ENCODE peak calls at places on chromosomes 6 and 20, in eight cellular contexts. L is adipocyte, X is brain microvascular endothelial cell, I is cardiac muscle cell, H is mesendoderm, N is transverse colon, D is hepatocyte, R is adrenal gland. O is an unnamed sample.

GRCh38 chr6:119331676-119332286 is 17.8 kb downstream of the MAN1A1 start:
- DNase-seq in R (no peak), L (no peak), I (no peak), N (no peak), D (no peak), H (no peak), X (no peak), O (no peak)

GRCh38 chr6:5672581-5673011 is 334.1 kb downstream of the NRN1 start:
- DNase-seq in I (peak; percentile 77), R (peak; percentile 51), D (peak; percentile 34), X (peak; percentile 92), L (peak; percentile 89), H (peak; percentile 41), N (no peak), O (no peak)

GRCh38 chr6:168577496-168577895 is 136.5 kb downstream of the SMOC2 start:
- DNase-seq in I (no peak), R (no peak), N (no peak), H (no peak), X (no peak), D (no peak), L (no peak), O (no peak)

GRCh38 chr6:106533079-106533478 is 96.2 kb downstream of the RTN4IP1 start:
- DNase-seq in H (peak; percentile 49), R (no peak), X (no peak), L (no peak), N (no peak), D (no peak), I (no peak), O (no peak)

GRCh38 chr6:32785781-32786533 is 22.6 kb upstream of the HLA-DQB2 start:
- DNase-seq in D (peak; percentile 82), H (peak; percentile 76), X (peak; percentile 41), I (peak; percentile 77), L (peak; percentile 72), R (peak; percentile 41), N (peak; percentile 28), O (peak; percentile 37)

GRCh38 chr6:7154341-7155139 is 46.8 kb downstream of the RREB1 start:
- DNase-seq in D (no peak), N (no peak), L (no peak), H (no peak), R (peak; percentile 17), I (no peak), X (no peak), O (no peak)

GRCh38 chr6:20882014-20882413 is 347.8 kb downstream of the CDKAL1 start:
- DNase-seq in X (no peak), L (no peak), D (no peak), N (no peak), R (no peak), H (no peak), I (no peak), O (no peak)

GRCh38 chr6:38214159-38214558 is 394.6 kb downstream of the ZFAND3 start:
- DNase-seq in X (no peak), N (no peak), L (no peak), R (no peak), H (no peak), I (no peak), D (no peak), O (no peak)

GRCh38 chr6:30564114-30564513 is 7.0 kb downstream of the PRR3 start:
- DNase-seq in I (no peak), X (no peak), R (no peak), L (no peak), D (no peak), H (no peak), N (no peak), O (no peak)

GRCh38 chr6:53347250-53347920 is 1.4 kb downstream of the ELOVL5 start:
- DNase-seq in R (no peak), X (peak; percentile 18), N (no peak), H (no peak), I (peak; percentile 48), L (peak; percentile 60), D (peak; percentile 28), O (no peak)

GRCh38 chr6:1063671-1064355 is 248.1 kb upstream of the FOXQ1 start:
- DNase-seq in L (peak; percentile 74), R (no peak), X (no peak), N (no peak), D (no peak), H (no peak), I (no peak), O (no peak)

GRCh38 chr20:59411191-59411988 is 111.0 kb downstream of the EDN3 start:
- DNase-seq in X (no peak), D (no peak), H (no peak), I (no peak), R (no peak), N (no peak), L (no peak), O (no peak)

GRCh38 chr20:57399587-57400261 is 8.5 kb downstream of the RBM38 start:
- DNase-seq in H (no peak), L (no peak), N (peak; percentile 55), R (peak; percentile 15), X (no peak), D (no peak), I (no peak), O (no peak)

GRCh38 chr20:23609486-23610109 is 3.9 kb upstream of the CST9 start:
- DNase-seq in X (no peak), R (no peak), L (peak; percentile 42), D (no peak), N (no peak), H (peak; percentile 47), I (no peak), O (no peak)

DNA sequence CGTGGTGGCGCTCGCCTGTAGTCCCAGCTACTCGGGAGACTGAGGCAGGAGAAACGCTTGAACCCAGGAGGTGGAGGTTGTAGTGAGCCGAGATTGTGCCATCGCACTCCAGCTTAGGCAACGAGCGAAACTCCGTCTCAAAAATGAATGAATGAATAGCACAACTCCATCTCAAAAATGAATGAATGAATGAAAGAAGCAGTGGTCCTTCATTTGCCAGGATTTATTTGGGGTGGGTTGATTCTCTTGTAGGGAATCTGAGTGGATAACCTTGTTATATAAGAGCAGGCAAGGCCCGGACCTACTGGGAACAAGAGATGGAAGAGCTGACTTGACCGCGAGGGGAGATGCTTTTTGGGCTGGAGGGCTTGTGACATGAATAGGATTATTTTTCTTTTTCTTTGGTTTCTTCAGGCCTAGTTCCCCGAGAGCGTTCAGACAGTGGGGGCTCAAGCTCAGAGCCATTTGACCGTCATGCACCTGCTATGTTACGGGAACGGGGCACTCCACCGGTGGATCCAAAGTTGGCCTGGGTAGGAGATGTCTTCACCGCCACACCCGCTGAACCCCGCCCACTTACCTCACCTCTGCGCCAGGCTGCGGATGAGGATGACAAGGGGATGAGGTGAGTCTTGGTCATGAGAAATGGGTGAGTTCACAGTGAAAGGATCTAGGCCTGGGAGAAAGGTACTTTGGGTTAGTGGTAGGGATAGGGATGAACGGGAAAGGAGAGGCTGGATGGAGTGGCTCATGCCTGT is 9.8 kb downstream of the PRRC2A start:
- DNase-seq in H (no peak), D (no peak), L (no peak), X (no peak), N (no peak), I (no peak), R (no peak), O (peak; percentile 16)
- H3K36me3 ChIP-seq in H (peaks cover 58% of the 10 kb centered on the region), D (no peaks in the 10 kb centered on the region), L (peaks cover 100% of the 10 kb centered on the region), X (peaks cover 99% of the 10 kb centered on the region), N (peaks cover 9% of the 10 kb centered on the region), I (peaks cover 91% of the 10 kb centered on the region), R (peaks cover 100% of the 10 kb centered on the region), O (peaks cover 74% of the 10 kb centered on the region)

DNA sequence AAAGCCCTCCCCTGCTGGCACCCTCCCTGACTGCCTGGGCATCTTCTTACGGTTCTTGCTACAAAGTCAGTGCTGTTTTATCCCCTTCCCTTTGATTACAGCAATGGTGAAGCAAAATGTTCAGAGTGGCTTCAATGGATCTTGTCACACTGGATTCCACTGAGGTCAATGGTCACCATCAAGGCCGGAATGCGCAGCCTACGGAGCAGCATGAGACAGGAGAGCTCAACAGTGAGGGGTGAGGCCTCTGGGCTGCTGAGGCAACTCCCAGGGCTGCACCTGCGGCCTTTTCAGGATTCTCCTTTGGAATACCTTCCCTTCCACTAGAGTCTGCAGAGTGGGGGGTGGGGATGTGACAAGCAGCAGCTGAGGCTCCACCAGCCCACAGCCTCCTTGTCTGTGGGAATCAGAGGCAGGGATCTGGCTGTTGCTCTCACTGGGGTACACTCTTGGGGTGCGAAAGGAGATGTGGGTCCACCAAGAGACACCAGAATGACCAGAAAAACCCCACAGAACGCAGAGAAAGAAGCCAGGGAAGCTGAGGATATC is 40.4 kb upstream of the EMILIN3 start:
- DNase-seq in H (no peak), D (no peak), N (no peak), I (no peak), X (no peak), R (no peak), L (no peak), O (no peak)
- H3K36me3 ChIP-seq in H (peaks cover 21% of the 10 kb centered on the region), D (no peaks in the 10 kb centered on the region), N (no peaks in the 10 kb centered on the region), I (peaks cover 47% of the 10 kb centered on the region), X (peaks cover 23% of the 10 kb centered on the region), R (peaks cover 59% of the 10 kb centered on the region), L (peaks cover 82% of the 10 kb centered on the region), O (peaks cover 88% of the 10 kb centered on the region)

GRCh38 chr20:12833861-12834260 is 174.9 kb upstream of the SPTLC3 start:
- DNase-seq in X (no peak), R (no peak), D (no peak), N (no peak), L (no peak), H (no peak), I (no peak), O (no peak)

GRCh38 chr20:12838261-12838866 is 170.4 kb upstream of the SPTLC3 start:
- DNase-seq in D (no peak), R (no peak), I (no peak), N (no peak), X (no peak), H (peak; percentile 35), L (no peak), O (no peak)

GRCh38 chr20:12835999-12836398 is 172.8 kb upstream of the SPTLC3 start:
- DNase-seq in D (peak; percentile 29), L (no peak), I (no peak), H (peak; percentile 84), N (no peak), X (no peak), R (no peak), O (no peak)

GRCh38 chr20:12837646-12838045 is 171.1 kb upstream of the SPTLC3 start:
- DNase-seq in L (no peak), N (no peak), H (no peak), X (no peak), I (no peak), R (no peak), D (no peak), O (no peak)
- H3K36me3 ChIP-seq in L (no peaks in the 10 kb centered on the region), N (no peaks in the 10 kb centered on the region), H (no peaks in the 10 kb centered on the region), X (no peaks in the 10 kb centered on the region), I (no peaks in the 10 kb centered on the region), R (no peaks in the 10 kb centered on the region), D (no peaks in the 10 kb centered on the region), O (no peaks in the 10 kb centered on the region)

DNA sequence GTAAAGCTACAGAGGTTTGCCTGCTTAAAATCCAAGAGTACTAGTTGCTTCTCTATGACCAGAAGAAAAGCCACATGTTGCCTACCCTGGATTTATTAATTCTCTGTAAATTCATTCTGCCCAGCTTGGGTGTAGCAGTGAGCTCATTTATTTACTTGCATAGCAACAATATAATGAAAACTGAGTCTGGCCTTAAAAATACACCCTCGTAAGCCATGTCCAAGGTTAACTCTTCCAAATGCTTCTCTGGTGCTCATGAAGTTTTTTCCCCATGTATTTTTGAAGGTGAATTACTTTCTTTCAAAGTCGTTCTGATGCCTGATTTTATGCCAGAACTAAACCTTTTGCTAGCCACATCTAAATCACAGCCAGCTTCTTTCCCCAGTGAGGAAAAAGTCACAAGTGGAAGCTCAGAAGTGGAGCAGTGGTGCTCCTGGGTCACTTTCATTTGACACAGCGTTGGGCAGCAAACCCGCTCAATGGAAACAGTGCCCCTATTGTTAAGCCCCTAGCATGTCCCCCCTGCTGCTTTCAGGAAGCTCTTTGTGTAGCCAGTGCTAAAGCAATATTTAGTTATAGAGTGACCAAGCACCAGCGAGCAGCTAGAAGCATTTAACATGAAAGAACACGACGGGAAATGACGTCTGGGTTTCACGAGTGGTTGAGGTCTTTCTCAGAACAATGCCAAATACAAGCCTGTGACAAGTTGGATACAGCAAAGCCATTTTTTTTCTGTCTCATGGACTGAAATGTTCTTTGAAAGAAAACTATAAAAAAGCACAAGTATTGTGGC is 29.8 kb downstream of the NEDD9 start:
- DNase-seq in I (peak; percentile 25), R (no peak), L (peak; percentile 31), D (no peak), H (peak; percentile 74), X (no peak), N (no peak), O (no peak)
- H3K36me3 ChIP-seq in I (no peaks in the 10 kb centered on the region), R (no peaks in the 10 kb centered on the region), L (peaks cover 61% of the 10 kb centered on the region), D (no peaks in the 10 kb centered on the region), H (no peaks in the 10 kb centered on the region), X (peaks cover 5% of the 10 kb centered on the region), N (no peaks in the 10 kb centered on the region), O (peaks cover 4% of the 10 kb centered on the region)

O was measured in SK-N-SH.